ENCODE peak calls at places on chromosomes 3 and 15, in eight cellular contexts. Z is cardiac muscle cell, G is GM23338, V is fibroblast of mammary gland, X is AG04450, A is AG10803, P is endodermal cell, Q is Peyer's patch. U is an unnamed sample.
A peak's percentile ranks its signal among the peaks of the same experiment; 100 is the strongest.

GRCh38 chr3:16987141-16987540 is 102.4 kb downstream of the PLCL2 start:
- DNase-seq in P (no peak), Z (no peak), X (no peak), Q (no peak), A (no peak), G (no peak), V (no peak), U (no peak)

GRCh38 chr3:56851966-56852884 is 50.5 kb upstream of the ARHGEF3 start:
- DNase-seq in P (no peak), V (peak; percentile 28), A (peak; percentile 8), Z (no peak), G (no peak), X (no peak), Q (no peak), U (peak; percentile 69)

GRCh38 chr3:51024765-51025681 is 350.3 kb downstream of the DOCK3 start:
- DNase-seq in V (no peak), A (no peak), Z (peak; percentile 10), Q (peak; percentile 79), P (peak; percentile 61), G (peak; percentile 3), X (no peak), U (no peak)

GRCh38 chr3:39378092-39378491 is 5.1 kb upstream of the SLC25A38 start:
- DNase-seq in A (peak; percentile 9), G (peak; percentile 92), V (peak; percentile 33), Q (peak; percentile 82), Z (peak; percentile 73), X (no peak), P (peak; percentile 91), U (peak; percentile 41)

GRCh38 chr15:60070838-60071493 is 66.9 kb downstream of the FOXB1 start:
- DNase-seq in Q (no peak), G (no peak), A (peak; percentile 64), V (peak; percentile 89), P (no peak), Z (no peak), X (peak; percentile 55), U (peak; percentile 83)

GRCh38 chr3:69671082-69671952 is 67.9 kb upstream of the MITF start:
- DNase-seq in Q (no peak), A (peak; percentile 26), Z (peak; percentile 68), X (no peak), P (no peak), V (peak; percentile 59), G (peak; percentile 63), U (peak; percentile 72)

GRCh38 chr3:172846706-172847105 is 96.2 kb downstream of the ECT2 start:
- DNase-seq in Z (no peak), P (no peak), V (peak; percentile 27), Q (no peak), A (no peak), G (no peak), X (no peak), U (peak; percentile 47)

GRCh38 chr15:77496710-77497107 is 76.0 kb downstream of the HMG20A start:
- DNase-seq in G (peak; percentile 92), Q (peak; percentile 91), V (peak; percentile 96), P (peak; percentile 96), Z (peak; percentile 78), A (peak; percentile 100), X (peak; percentile 95), U (peak; percentile 98)

GRCh38 chr3:79140718-79141117 is 627.1 kb downstream of the ROBO1 start:
- DNase-seq in X (peak; percentile 11), Z (no peak), V (peak; percentile 56), Q (no peak), A (peak; percentile 66), P (no peak), G (no peak), U (peak; percentile 83)

GRCh38 chr3:27545061-27545460 is 60.9 kb upstream of the SLC4A7 start:
- DNase-seq in A (no peak), Q (no peak), G (no peak), Z (no peak), X (no peak), V (peak; percentile 67), P (no peak), U (no peak)

GRCh38 chr3:45599424-45599886 is 4.9 kb downstream of the LIMD1 start:
- DNase-seq in V (no peak), Q (no peak), P (no peak), X (no peak), A (no peak), Z (no peak), G (no peak), U (no peak)

GRCh38 chr15:51706931-51707608 is 25.8 kb downstream of the SCG3 start:
- DNase-seq in P (no peak), Z (no peak), X (no peak), G (no peak), Q (no peak), V (no peak), A (peak; percentile 21), U (no peak)

GRCh38 chr15:92928351-92928750 is 28.2 kb downstream of the CHD2 start:
- DNase-seq in X (no peak), P (no peak), G (no peak), Z (no peak), V (no peak), A (no peak), Q (no peak), U (no peak)

GRCh38 chr15:80367094-80367493 is 37.1 kb upstream of the ARNT2 start:
- DNase-seq in Z (peak; percentile 10), V (peak; percentile 35), A (no peak), G (peak; percentile 90), P (peak; percentile 87), Q (no peak), X (no peak), U (peak; percentile 6)

GRCh38 chr15:56192659-56193442 is 50.8 kb downstream of the RFX7 start:
- DNase-seq in G (no peak), A (no peak), V (no peak), P (no peak), Q (no peak), Z (no peak), X (no peak), U (no peak)

GRCh38 chr15:40978141-40978540 is 24.9 kb downstream of the CHAC1 start:
- DNase-seq in A (no peak), Q (no peak), V (no peak), X (no peak), G (no peak), P (no peak), Z (no peak), U (no peak)

GRCh38 chr3:128402998-128403397 is 63.7 kb downstream of the DNAJB8 start:
- DNase-seq in G (no peak), P (no peak), X (no peak), Z (no peak), Q (no peak), A (no peak), V (no peak), U (no peak)

GRCh38 chr3:58647661-58648141 is 18.9 kb downstream of the FAM3D start:
- DNase-seq in A (no peak), Z (no peak), V (no peak), G (no peak), Q (no peak), X (no peak), P (no peak), U (peak; percentile 62)

GRCh38 chr3:187319699-187320302 is 28.3 kb upstream of the MASP1 start:
- DNase-seq in X (peak; percentile 34), P (peak; percentile 95), A (peak; percentile 80), V (peak; percentile 75), G (peak; percentile 90), Z (peak; percentile 78), Q (peak; percentile 81), U (peak; percentile 73)

GRCh38 chr15:81391657-81392056 is 17.6 kb upstream of the TMC3 start:
- DNase-seq in V (no peak), X (no peak), A (no peak), G (no peak), P (no peak), Q (no peak), Z (no peak), U (no peak)

DNA sequence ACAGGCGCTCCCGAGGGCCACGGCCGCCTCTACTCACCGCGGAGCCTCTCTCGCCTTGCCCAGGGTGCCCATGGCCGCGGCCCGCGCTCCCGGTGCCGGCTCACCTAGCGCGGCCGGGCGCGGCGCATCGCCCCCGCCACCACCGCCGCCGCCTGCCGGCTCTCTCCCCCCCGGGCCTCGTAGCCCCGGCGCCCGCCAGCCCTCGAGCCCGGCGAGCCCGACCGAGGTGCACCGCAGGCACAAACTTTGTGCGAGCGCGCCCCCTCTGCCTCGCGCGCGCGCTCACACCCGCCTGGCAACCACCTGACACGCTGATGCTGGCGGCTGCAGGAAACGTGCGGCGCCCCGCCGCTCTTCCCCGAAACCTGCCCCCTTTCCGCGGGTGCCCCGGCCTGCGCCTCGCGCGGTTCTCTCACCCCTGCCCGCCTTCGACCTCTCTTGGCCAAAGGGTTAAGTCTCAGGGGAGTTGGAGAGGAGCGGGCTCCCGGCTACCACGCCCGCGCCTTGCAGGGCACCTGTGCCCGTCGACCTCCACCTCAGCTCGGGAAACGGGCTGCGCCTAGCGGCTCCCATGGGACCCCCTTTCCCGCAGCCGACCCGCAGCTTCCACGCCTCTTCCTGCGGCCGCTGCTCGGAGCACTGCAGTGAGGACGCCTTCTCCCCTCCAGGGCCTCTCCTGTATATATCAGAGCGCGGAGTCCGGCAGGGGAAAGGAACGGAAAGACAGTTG is at the start of gene RASGRP1:
- DNase-seq in X (no peak), Q (peak; percentile 91), A (peak; percentile 45), V (peak; percentile 31), G (peak; percentile 86), Z (peak; percentile 83), P (peak; percentile 91), U (peak; percentile 36)
- TF ChIP-seq CTCF in X (peak; percentile 24), Q (no peak), A (peak; percentile 27), V (no peak), G (no peak), Z (peak; percentile 34), P (no peak), U (no peak)

DNA sequence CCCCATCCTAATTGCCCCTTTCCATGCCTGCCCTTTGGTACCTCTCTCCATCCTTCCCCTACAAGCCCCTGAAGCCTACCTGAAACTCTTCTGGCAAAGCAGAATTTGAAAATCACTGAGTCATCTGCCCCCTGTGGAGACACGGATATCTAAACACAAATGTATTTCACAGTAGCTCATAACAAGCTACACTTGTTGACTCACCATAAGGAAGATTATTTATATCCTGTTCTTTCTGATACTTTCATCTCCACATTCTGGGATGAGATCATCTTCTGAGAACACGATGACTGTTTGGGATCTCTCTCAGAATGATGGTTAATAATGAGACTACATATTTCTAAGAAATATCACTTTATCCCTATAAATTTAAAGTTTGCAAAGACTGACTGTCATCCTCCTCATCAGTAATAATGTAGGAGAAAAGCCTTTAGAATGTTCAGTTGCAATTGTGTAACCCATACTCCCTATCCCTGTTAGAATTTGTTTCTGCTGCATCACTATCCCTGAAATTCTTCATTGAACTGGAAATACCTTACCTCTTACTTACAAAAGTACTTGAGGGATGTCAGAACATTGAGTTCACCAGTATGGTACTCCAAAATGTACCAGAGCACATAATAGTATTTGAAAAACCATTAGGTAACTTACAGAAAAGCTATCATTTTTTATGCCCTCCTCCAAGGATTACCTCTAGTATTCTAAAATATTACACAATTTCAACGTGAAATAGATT is 116.1 kb upstream of the IL12A start:
- DNase-seq in A (peak; percentile 85), P (no peak), G (peak; percentile 28), Q (no peak), V (peak; percentile 95), Z (no peak), X (peak; percentile 74), U (peak; percentile 86)
- H3K4me3 ChIP-seq in A (no peak overlapping the region), P (no peak overlapping the region), G (no peak overlapping the region), Q (no peak overlapping the region), V (no peak overlapping the region), Z (no peak overlapping the region), X (no peak overlapping the region), U (no peak overlapping the region)

GRCh38 chr3:194070634-194071409 is 65.1 kb upstream of the HES1 start:
- DNase-seq in G (peak; percentile 73), Z (peak; percentile 93), A (peak; percentile 93), Q (peak; percentile 92), X (peak; percentile 39), V (peak; percentile 85), P (peak; percentile 93), U (peak; percentile 94)
- TF ChIP-seq CTCF in G (no peak), Z (no peak), A (no peak), Q (no peak), X (no peak), V (no peak), P (no peak), U (no peak)

GRCh38 chr3:197748597-197749314 is 927 bp upstream of the FYTTD1 start:
- DNase-seq in Q (no peak), V (peak; percentile 60), G (no peak), X (no peak), P (no peak), A (peak; percentile 89), Z (no peak), U (no peak)
- H3K4me3 ChIP-seq in Q (peak overlapping the region; percentile 81), V (peak overlapping the region; percentile 86), G (peak overlapping the region; percentile 91), X (peak overlapping the region; percentile 82), P (peak overlapping the region; percentile 90), A (peak overlapping the region; percentile 84), Z (peak overlapping the region; percentile 74), U (peak overlapping the region; percentile 66)